ENCODE peak calls at places on chromosomes 3 and 15, in eight cellular contexts. B is stomach, P is brain microvascular endothelial cell, X is body of pancreas, E is endothelial cell of umbilical vein, D is kidney, V is MM.1S, K is heart right ventricle. Z is an unnamed sample.

GRCh38 chr3:183148056-183148455 is 14.5 kb downstream of the LAMP3 start:
- DNase-seq in B (no peak), P (peak; percentile 47), X (no peak), E (no peak), D (no peak), V (no peak), K (no peak), Z (no peak)

GRCh38 chr3:188097786-188098185 is 56.2 kb upstream of the LPP start:
- DNase-seq in B (no peak), P (no peak), X (peak; percentile 16), E (no peak), D (no peak), V (no peak), K (no peak), Z (peak; percentile 79)

GRCh38 chr3:86958534-86958933 is 32.4 kb downstream of the VGLL3 start:
- DNase-seq in B (no peak), P (peak; percentile 79), X (no peak), E (no peak), D (no peak), V (no peak), K (no peak), Z (no peak)

GRCh38 chr3:109640146-109640652 is 302.9 kb upstream of the DPPA4 start:
- DNase-seq in B (no peak), P (no peak), X (no peak), E (no peak), D (no peak), V (no peak), K (no peak), Z (no peak)

GRCh38 chr3:185094691-185095090 is 58.2 kb downstream of the C3orf70 start:
- DNase-seq in B (no peak), P (peak; percentile 4), X (no peak), E (no peak), D (no peak), V (no peak), K (no peak), Z (no peak)

GRCh38 chr3:148329481-148330220 is 368.1 kb upstream of the AGTR1 start:
- DNase-seq in B (no peak), P (peak; percentile 18), X (no peak), E (no peak), D (no peak), V (no peak), K (no peak), Z (no peak)

GRCh38 chr3:151795276-151795675 is 18.6 kb upstream of the AADAC start:
- DNase-seq in B (no peak), P (peak; percentile 40), X (no peak), E (no peak), D (no peak), V (no peak), K (no peak), Z (no peak)

GRCh38 chr3:42841332-42841731 is 32.1 kb downstream of the ACKR2 start:
- DNase-seq in B (no peak), P (no peak), X (no peak), E (no peak), D (no peak), V (no peak), K (no peak), Z (no peak)

GRCh38 chr15:48778338-48778730 is 32.5 kb downstream of the CEP152 start:
- DNase-seq in B (no peak), P (peak; percentile 22), X (no peak), E (no peak), D (peak; percentile 34), V (no peak), K (no peak), Z (no peak)

GRCh38 chr15:62900071-62900812 is 142.3 kb upstream of the TPM1 start:
- DNase-seq in B (no peak), P (no peak), X (no peak), E (peak; percentile 23), D (no peak), V (no peak), K (no peak), Z (peak; percentile 2)

GRCh38 chr3:191959876-191960418 is 499.0 kb downstream of the PYDC2 start:
- DNase-seq in B (no peak), P (no peak), X (no peak), E (no peak), D (no peak), V (no peak), K (no peak), Z (no peak)

GRCh38 chr3:23992051-23992628 is 47.1 kb downstream of the NR1D2 start:
- DNase-seq in B (no peak), P (no peak), X (no peak), E (peak; percentile 98), D (no peak), V (no peak), K (no peak), Z (no peak)

GRCh38 chr3:117898722-117899121 is 1135.9 kb downstream of the IGSF11 start:
- DNase-seq in B (no peak), P (no peak), X (peak; percentile 6), E (peak; percentile 44), D (no peak), V (peak; percentile 48), K (no peak), Z (peak; percentile 78)

GRCh38 chr3:143366672-143367071 is 247.1 kb downstream of the CHST2 start:
- DNase-seq in B (no peak), P (no peak), X (no peak), E (no peak), D (no peak), V (no peak), K (no peak), Z (no peak)

GRCh38 chr15:58951388-58952060 is 18.0 kb upstream of the SLTM start:
- DNase-seq in B (no peak), P (peak; percentile 31), X (peak; percentile 50), E (peak; percentile 85), D (no peak), V (no peak), K (no peak), Z (no peak)

GRCh38 chr15:94671845-94672524 is 440.6 kb downstream of the MCTP2 start:
- DNase-seq in B (no peak), P (peak; percentile 9), X (no peak), E (peak; percentile 94), D (no peak), V (no peak), K (no peak), Z (no peak)

GRCh38 chr3:139111392-139112229 is 66.9 kb upstream of the PRR23C start:
- DNase-seq in B (peak; percentile 64), P (peak; percentile 55), X (peak; percentile 67), E (peak; percentile 34), D (no peak), V (peak; percentile 66), K (peak; percentile 47), Z (peak; percentile 82)

GRCh38 chr3:189267981-189268613 is 96.3 kb downstream of the TPRG1 start:
- DNase-seq in B (no peak), P (no peak), X (peak; percentile 5), E (no peak), D (no peak), V (no peak), K (no peak), Z (no peak)

GRCh38 chr15:77507151-77507847 is 86.6 kb downstream of the HMG20A start:
- DNase-seq in B (peak; percentile 80), P (no peak), X (peak; percentile 80), E (peak; percentile 61), D (peak; percentile 84), V (no peak), K (peak; percentile 78), Z (no peak)

GRCh38 chr3:48236531-48236930 is 4.4 kb upstream of the ZNF589 start:
- DNase-seq in B (no peak), P (no peak), X (no peak), E (no peak), D (no peak), V (no peak), K (no peak), Z (no peak)

GRCh38 chr3:48233542-48233941 is 7.4 kb upstream of the ZNF589 start:
- DNase-seq in B (no peak), P (no peak), X (no peak), E (no peak), D (no peak), V (no peak), K (no peak), Z (peak; percentile 47)

GRCh38 chr3:48226959-48227358 is 3.7 kb downstream of the CAMP start:
- DNase-seq in B (no peak), P (no peak), X (no peak), E (no peak), D (no peak), V (no peak), K (no peak), Z (peak; percentile 49)

GRCh38 chr3:48232734-48233133 is 8.2 kb upstream of the ZNF589 start:
- DNase-seq in B (peak; percentile 72), P (peak; percentile 47), X (peak; percentile 90), E (peak; percentile 69), D (peak; percentile 86), V (peak; percentile 57), K (peak; percentile 67), Z (peak; percentile 95)

DNA sequence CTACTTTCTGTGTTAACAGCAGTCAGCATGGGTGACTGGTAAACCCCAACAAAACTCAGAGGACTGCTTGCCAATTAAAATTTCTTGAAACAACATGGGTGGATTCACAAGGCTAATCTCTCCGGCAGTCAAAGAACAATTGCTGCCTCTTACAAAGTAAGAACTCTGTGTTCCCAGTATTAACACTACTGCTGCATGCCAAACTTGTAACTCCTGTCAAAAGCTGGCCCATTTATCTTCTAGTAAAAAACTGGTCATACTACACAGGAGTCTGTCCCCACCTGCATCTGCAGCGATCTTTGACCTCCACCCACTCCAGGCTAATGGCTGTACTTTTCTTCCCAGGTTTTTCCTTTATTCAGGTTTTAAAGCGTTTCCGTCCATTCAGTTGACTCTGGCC is 8.7 kb upstream of the ZNF589 start:
- DNase-seq in B (no peak), P (no peak), X (peak; percentile 49), E (no peak), D (peak; percentile 4), V (no peak), K (no peak), Z (no peak)
- H3K27ac ChIP-seq in B (peak overlapping the region; percentile 38), P (no peak overlapping the region), X (no peak overlapping the region), E (no peak overlapping the region), D (no peak overlapping the region), V (no peak overlapping the region), K (no peak overlapping the region), Z (peak overlapping the region; percentile 82)

GRCh38 chr15:42544858-42545629 is 3.5 kb downstream of the LRRC57 start:
- DNase-seq in B (no peak), P (peak; percentile 1), X (no peak), E (no peak), D (no peak), V (no peak), K (no peak), Z (no peak)
- H3K27ac ChIP-seq in B (no peak overlapping the region), P (no peak overlapping the region), X (no peak overlapping the region), E (no peak overlapping the region), D (no peak overlapping the region), V (no peak overlapping the region), K (no peak overlapping the region), Z (no peak overlapping the region)

DNA sequence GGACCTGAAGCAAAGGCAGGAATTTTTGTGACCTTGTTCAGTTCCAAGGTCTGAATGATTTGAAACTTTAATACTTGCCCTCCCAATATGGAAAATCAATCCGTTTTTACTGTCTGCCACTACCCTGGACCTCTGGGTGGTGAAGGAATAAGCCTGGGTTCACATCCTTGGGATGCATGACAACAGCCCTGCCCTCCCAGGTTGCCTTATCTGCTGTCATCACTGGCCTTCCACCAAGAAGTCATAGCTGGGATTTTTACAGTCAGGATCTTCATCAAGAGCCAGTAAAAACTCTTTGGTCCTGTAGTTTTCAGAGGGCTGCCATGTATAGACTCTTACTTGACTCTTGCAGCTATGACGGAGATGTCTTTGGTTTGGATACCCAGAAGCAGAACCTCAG is 128.6 kb downstream of the MYLK start:
- DNase-seq in B (no peak), P (no peak), X (no peak), E (no peak), D (no peak), V (no peak), K (no peak), Z (no peak)
- H3K27ac ChIP-seq in B (peak overlapping the region; percentile 15), P (no peak overlapping the region), X (peak overlapping the region; percentile 11), E (no peak overlapping the region), D (peak overlapping the region; percentile 82), V (no peak overlapping the region), K (no peak overlapping the region), Z (no peak overlapping the region)

GRCh38 chr3:98522538-98523281 is at the start of gene CLDND1:
- DNase-seq in B (peak; percentile 98), P (peak; percentile 94), X (peak; percentile 97), E (peak; percentile 98), D (peak; percentile 99), V (peak; percentile 96), K (peak; percentile 98), Z (peak; percentile 98)
- H3K27ac ChIP-seq in B (peak within 1 kb of the TSS; percentile 90), P (peak within 1 kb of the TSS; percentile 90), X (peak within 1 kb of the TSS; percentile 90), E (peak within 1 kb of the TSS; percentile 94), D (peak within 1 kb of the TSS; percentile 93), V (peak within 1 kb of the TSS; percentile 81), K (peak within 1 kb of the TSS; percentile 96), Z (no peak within 1 kb of the TSS)